ENCODE peak calls at places on chromosomes 3 and 15, in nine cellular contexts. One of them, this sample, is unnamed.

GRCh38 chr15:98682992-98683701 is 34.8 kb downstream of the IGF1R start:
- DNase-seq in H9: no peak
- DNase-seq in lower lobe of right lung: no peak
- DNase-seq in GM12878: no peak
- DNase-seq in HFF-Myc: no peak
- DNase-seq in GM06990: no peak
- DNase-seq in AG09309: no peak
- DNase-seq in neural progenitor cell: no peak
- DNase-seq in OCI-LY7: no peak
- DNase-seq in this sample: no peak

GRCh38 chr3:146067048-146067447 is 93.9 kb downstream of the PLOD2 start:
- DNase-seq in H9: no peak
- DNase-seq in lower lobe of right lung: no peak
- DNase-seq in GM12878: no peak
- DNase-seq in HFF-Myc: peak
- DNase-seq in GM06990: no peak
- DNase-seq in AG09309: peak
- DNase-seq in neural progenitor cell: no peak
- DNase-seq in OCI-LY7: no peak
- DNase-seq in this sample: no peak

GRCh38 chr3:120713262-120713661 is 29.1 kb downstream of the RABL3 start:
- DNase-seq in H9: no peak
- DNase-seq in lower lobe of right lung: no peak
- DNase-seq in GM12878: no peak
- DNase-seq in HFF-Myc: no peak
- DNase-seq in GM06990: no peak
- DNase-seq in AG09309: no peak
- DNase-seq in neural progenitor cell: no peak
- DNase-seq in OCI-LY7: no peak
- DNase-seq in this sample: no peak

GRCh38 chr3:157981819-157982218 is 124.4 kb downstream of the SHOX2 start:
- DNase-seq in H9: no peak
- DNase-seq in lower lobe of right lung: no peak
- DNase-seq in GM12878: no peak
- DNase-seq in HFF-Myc: peak
- DNase-seq in GM06990: no peak
- DNase-seq in AG09309: no peak
- DNase-seq in neural progenitor cell: no peak
- DNase-seq in OCI-LY7: no peak
- DNase-seq in this sample: no peak

GRCh38 chr3:132953683-132954082 is 84.5 kb upstream of the TMEM108 start:
- DNase-seq in H9: no peak
- DNase-seq in lower lobe of right lung: no peak
- DNase-seq in GM12878: no peak
- DNase-seq in HFF-Myc: no peak
- DNase-seq in GM06990: no peak
- DNase-seq in AG09309: no peak
- DNase-seq in neural progenitor cell: no peak
- DNase-seq in OCI-LY7: no peak
- DNase-seq in this sample: no peak

GRCh38 chr3:84877092-84877491 is 81.7 kb upstream of the CADM2 start:
- DNase-seq in H9: no peak
- DNase-seq in lower lobe of right lung: no peak
- DNase-seq in GM12878: no peak
- DNase-seq in HFF-Myc: no peak
- DNase-seq in GM06990: no peak
- DNase-seq in AG09309: no peak
- DNase-seq in neural progenitor cell: no peak
- DNase-seq in OCI-LY7: no peak
- DNase-seq in this sample: no peak

GRCh38 chr3:124752051-124752450 is 21.8 kb downstream of the UMPS start:
- DNase-seq in H9: no peak
- DNase-seq in lower lobe of right lung: no peak
- DNase-seq in GM12878: no peak
- DNase-seq in HFF-Myc: no peak
- DNase-seq in GM06990: no peak
- DNase-seq in AG09309: no peak
- DNase-seq in neural progenitor cell: no peak
- DNase-seq in OCI-LY7: no peak
- DNase-seq in this sample: no peak

GRCh38 chr3:142275856-142276255 is 50.5 kb upstream of the GK5 start:
- DNase-seq in H9: no peak
- DNase-seq in lower lobe of right lung: no peak
- DNase-seq in GM12878: no peak
- DNase-seq in HFF-Myc: no peak
- DNase-seq in GM06990: no peak
- DNase-seq in AG09309: peak
- DNase-seq in neural progenitor cell: no peak
- DNase-seq in OCI-LY7: no peak
- DNase-seq in this sample: no peak

GRCh38 chr3:194971009-194971408 is 285.3 kb downstream of the FAM43A start:
- DNase-seq in H9: no peak
- DNase-seq in lower lobe of right lung: no peak
- DNase-seq in GM12878: no peak
- DNase-seq in HFF-Myc: no peak
- DNase-seq in GM06990: no peak
- DNase-seq in AG09309: no peak
- DNase-seq in neural progenitor cell: no peak
- DNase-seq in OCI-LY7: no peak
- DNase-seq in this sample: peak

GRCh38 chr15:63373330-63373729 is 8.3 kb downstream of the CA12 start:
- DNase-seq in H9: no peak
- DNase-seq in lower lobe of right lung: no peak
- DNase-seq in GM12878: no peak
- DNase-seq in HFF-Myc: no peak
- DNase-seq in GM06990: no peak
- DNase-seq in AG09309: no peak
- DNase-seq in neural progenitor cell: no peak
- DNase-seq in OCI-LY7: no peak
- DNase-seq in this sample: no peak

GRCh38 chr3:74079961-74080562 is 455.3 kb upstream of the PDZRN3 start:
- DNase-seq in H9: no peak
- DNase-seq in lower lobe of right lung: no peak
- DNase-seq in GM12878: no peak
- DNase-seq in HFF-Myc: no peak
- DNase-seq in GM06990: no peak
- DNase-seq in AG09309: no peak
- DNase-seq in neural progenitor cell: peak
- DNase-seq in OCI-LY7: no peak
- DNase-seq in this sample: no peak

GRCh38 chr3:197303452-197303851 is 5.0 kb upstream of the DLG1 start:
- DNase-seq in H9: no peak
- DNase-seq in lower lobe of right lung: no peak
- DNase-seq in GM12878: no peak
- DNase-seq in HFF-Myc: no peak
- DNase-seq in GM06990: no peak
- DNase-seq in AG09309: no peak
- DNase-seq in neural progenitor cell: no peak
- DNase-seq in OCI-LY7: no peak
- DNase-seq in this sample: no peak

GRCh38 chr3:179956416-179956830 is 80.3 kb downstream of the PEX5L start:
- DNase-seq in H9: no peak
- DNase-seq in lower lobe of right lung: no peak
- DNase-seq in GM12878: peak
- DNase-seq in HFF-Myc: no peak
- DNase-seq in GM06990: peak
- DNase-seq in AG09309: no peak
- DNase-seq in neural progenitor cell: no peak
- DNase-seq in OCI-LY7: peak
- DNase-seq in this sample: peak

GRCh38 chr3:94811836-94812235 is 749.0 kb downstream of the NSUN3 start:
- DNase-seq in H9: no peak
- DNase-seq in lower lobe of right lung: no peak
- DNase-seq in GM12878: no peak
- DNase-seq in HFF-Myc: no peak
- DNase-seq in GM06990: no peak
- DNase-seq in AG09309: no peak
- DNase-seq in neural progenitor cell: no peak
- DNase-seq in OCI-LY7: no peak
- DNase-seq in this sample: no peak

GRCh38 chr3:129326138-129326537 is 47.5 kb downstream of the HMCES start:
- DNase-seq in H9: no peak
- DNase-seq in lower lobe of right lung: no peak
- DNase-seq in GM12878: no peak
- DNase-seq in HFF-Myc: no peak
- DNase-seq in GM06990: no peak
- DNase-seq in AG09309: no peak
- DNase-seq in neural progenitor cell: no peak
- DNase-seq in OCI-LY7: no peak
- DNase-seq in this sample: no peak

GRCh38 chr3:129321887-129322286 is 43.2 kb downstream of the HMCES start:
- DNase-seq in H9: no peak
- DNase-seq in lower lobe of right lung: no peak
- DNase-seq in GM12878: no peak
- DNase-seq in HFF-Myc: no peak
- DNase-seq in GM06990: no peak
- DNase-seq in AG09309: no peak
- DNase-seq in neural progenitor cell: no peak
- DNase-seq in OCI-LY7: no peak
- DNase-seq in this sample: no peak

GRCh38 chr3:129325383-129325782 is 46.7 kb downstream of the HMCES start:
- DNase-seq in H9: no peak
- DNase-seq in lower lobe of right lung: no peak
- DNase-seq in GM12878: no peak
- DNase-seq in HFF-Myc: no peak
- DNase-seq in GM06990: no peak
- DNase-seq in AG09309: no peak
- DNase-seq in neural progenitor cell: no peak
- DNase-seq in OCI-LY7: no peak
- DNase-seq in this sample: no peak

GRCh38 chr3:129324855-129325254 is 46.2 kb downstream of the HMCES start:
- DNase-seq in H9: no peak
- DNase-seq in lower lobe of right lung: no peak
- DNase-seq in GM12878: no peak
- DNase-seq in HFF-Myc: no peak
- DNase-seq in GM06990: no peak
- DNase-seq in AG09309: no peak
- DNase-seq in neural progenitor cell: no peak
- DNase-seq in OCI-LY7: no peak
- DNase-seq in this sample: no peak

DNA sequence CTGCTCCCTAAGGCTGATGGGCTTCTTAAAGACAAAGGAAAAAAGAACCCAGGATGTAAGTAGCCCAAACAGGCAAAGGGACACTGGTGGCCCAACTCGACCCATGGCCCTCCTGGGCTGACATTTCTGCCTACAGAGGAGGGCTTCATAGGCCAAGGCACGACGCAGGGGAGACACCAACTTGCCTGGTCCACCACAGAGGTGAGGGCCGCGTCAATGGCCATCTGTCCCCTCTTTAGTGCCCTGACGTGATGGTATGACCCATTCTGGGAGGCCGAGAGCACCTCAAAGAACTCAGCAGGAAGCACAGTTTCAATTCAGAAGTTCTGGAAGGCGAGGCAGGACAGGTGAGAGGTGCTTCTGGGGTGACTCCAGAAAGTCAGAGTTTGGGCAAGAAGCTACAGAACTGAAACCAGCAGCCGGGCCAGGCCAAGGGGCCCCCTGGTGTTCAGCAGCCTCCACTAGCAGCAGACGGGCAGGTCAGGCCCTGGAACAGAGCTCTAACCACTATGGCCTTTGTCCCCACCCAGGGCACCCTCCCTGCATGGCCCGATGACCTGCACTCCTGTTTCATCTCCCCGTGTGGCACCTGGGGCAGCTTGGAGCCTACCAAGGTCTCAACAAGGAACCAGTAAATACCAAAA is 45.1 kb downstream of the HMCES start:
- DNase-seq in H9: no peak
- DNase-seq in lower lobe of right lung: no peak
- DNase-seq in GM12878: no peak
- DNase-seq in HFF-Myc: no peak
- DNase-seq in GM06990: no peak
- DNase-seq in AG09309: no peak
- DNase-seq in neural progenitor cell: no peak
- DNase-seq in OCI-LY7: peak
- DNase-seq in this sample: peak
- TF ChIP-seq CTCF in H9: no peak
- TF ChIP-seq CTCF in lower lobe of right lung: peak
- TF ChIP-seq CTCF in GM12878: peak
- TF ChIP-seq CTCF in HFF-Myc: no peak
- TF ChIP-seq CTCF in GM06990: peak
- TF ChIP-seq CTCF in AG09309: peak
- TF ChIP-seq CTCF in neural progenitor cell: no peak
- TF ChIP-seq CTCF in OCI-LY7: peak
- TF ChIP-seq CTCF in this sample: no peak

GRCh38 chr3:51722362-51722761 is 15.5 kb downstream of the GRM2 start:
- DNase-seq in H9: no peak
- DNase-seq in lower lobe of right lung: no peak
- DNase-seq in GM12878: no peak
- DNase-seq in HFF-Myc: no peak
- DNase-seq in GM06990: no peak
- DNase-seq in AG09309: no peak
- DNase-seq in neural progenitor cell: no peak
- DNase-seq in OCI-LY7: peak
- DNase-seq in this sample: no peak
- TF ChIP-seq CTCF in H9: peak
- TF ChIP-seq CTCF in lower lobe of right lung: no peak
- TF ChIP-seq CTCF in GM12878: no peak
- TF ChIP-seq CTCF in HFF-Myc: peak
- TF ChIP-seq CTCF in GM06990: no peak
- TF ChIP-seq CTCF in AG09309: no peak
- TF ChIP-seq CTCF in neural progenitor cell: peak
- TF ChIP-seq CTCF in OCI-LY7: peak
- TF ChIP-seq CTCF in this sample: no peak

GRCh38 chr3:107117156-107117555 is 260.1 kb upstream of the CCDC54 start:
- DNase-seq in H9: no peak
- DNase-seq in lower lobe of right lung: no peak
- DNase-seq in GM12878: no peak
- DNase-seq in HFF-Myc: no peak
- DNase-seq in GM06990: no peak
- DNase-seq in AG09309: no peak
- DNase-seq in neural progenitor cell: no peak
- DNase-seq in OCI-LY7: no peak
- DNase-seq in this sample: no peak

GRCh38 chr3:107116251-107116650 is 261.0 kb upstream of the CCDC54 start:
- DNase-seq in H9: no peak
- DNase-seq in lower lobe of right lung: no peak
- DNase-seq in GM12878: no peak
- DNase-seq in HFF-Myc: no peak
- DNase-seq in GM06990: no peak
- DNase-seq in AG09309: no peak
- DNase-seq in neural progenitor cell: no peak
- DNase-seq in OCI-LY7: no peak
- DNase-seq in this sample: no peak

GRCh38 chr3:107112356-107112755 is 264.9 kb upstream of the CCDC54 start:
- DNase-seq in H9: no peak
- DNase-seq in lower lobe of right lung: no peak
- DNase-seq in GM12878: no peak
- DNase-seq in HFF-Myc: no peak
- DNase-seq in GM06990: no peak
- DNase-seq in AG09309: no peak
- DNase-seq in neural progenitor cell: no peak
- DNase-seq in OCI-LY7: no peak
- DNase-seq in this sample: no peak

GRCh38 chr3:107117922-107118576 is 259.2 kb upstream of the CCDC54 start:
- DNase-seq in H9: peak
- DNase-seq in lower lobe of right lung: no peak
- DNase-seq in GM12878: no peak
- DNase-seq in HFF-Myc: peak
- DNase-seq in GM06990: no peak
- DNase-seq in AG09309: peak
- DNase-seq in neural progenitor cell: peak
- DNase-seq in OCI-LY7: peak
- DNase-seq in this sample: peak
- TF ChIP-seq CTCF in H9: peak
- TF ChIP-seq CTCF in lower lobe of right lung: peak
- TF ChIP-seq CTCF in GM12878: peak
- TF ChIP-seq CTCF in HFF-Myc: peak
- TF ChIP-seq CTCF in GM06990: peak
- TF ChIP-seq CTCF in AG09309: peak
- TF ChIP-seq CTCF in neural progenitor cell: peak
- TF ChIP-seq CTCF in OCI-LY7: peak
- TF ChIP-seq CTCF in this sample: peak

GRCh38 chr15:58770519-58770856 is 614 bp upstream of the MINDY2 start:
- DNase-seq in H9: no peak
- DNase-seq in lower lobe of right lung: no peak
- DNase-seq in GM12878: no peak
- DNase-seq in HFF-Myc: no peak
- DNase-seq in GM06990: no peak
- DNase-seq in AG09309: peak
- DNase-seq in neural progenitor cell: no peak
- DNase-seq in OCI-LY7: peak
- DNase-seq in this sample: peak
- TF ChIP-seq CTCF in H9: peak
- TF ChIP-seq CTCF in lower lobe of right lung: no peak
- TF ChIP-seq CTCF in GM12878: peak
- TF ChIP-seq CTCF in HFF-Myc: no peak
- TF ChIP-seq CTCF in GM06990: no peak
- TF ChIP-seq CTCF in AG09309: no peak
- TF ChIP-seq CTCF in neural progenitor cell: peak
- TF ChIP-seq CTCF in OCI-LY7: no peak
- TF ChIP-seq CTCF in this sample: no peak